ENCODE peak calls at places on chromosomes 5 and 9, in eight cellular contexts. N is DND-41, G is fibroblast of pulmonary artery, R is tibial nerve, U is heart left ventricle, H is fibroblast of the aortic adventitia, J is left ventricle myocardium inferior, P is bronchial epithelial cell. W is an unnamed sample.

GRCh38 chr5:57749396-57749795 is 266.8 kb upstream of the ACTBL2 start:
- DNase-seq in N (no peak), G (peak; percentile 22), R (no peak), U (no peak), H (peak; percentile 56), J (no peak), P (no peak), W (no peak)

GRCh38 chr5:14737309-14737708 is 72.8 kb downstream of the OTULIN start:
- DNase-seq in N (no peak), G (no peak), R (no peak), U (no peak), H (no peak), J (no peak), P (no peak), W (no peak)

GRCh38 chr5:148984333-148984732 is 78.5 kb downstream of the SH3TC2 start:
- DNase-seq in N (no peak), G (peak; percentile 53), R (no peak), U (no peak), H (peak; percentile 39), J (no peak), P (peak; percentile 98), W (no peak)

GRCh38 chr5:33981408-33982171 is 2.9 kb downstream of the SLC45A2 start:
- DNase-seq in N (no peak), G (peak; percentile 44), R (no peak), U (no peak), H (peak; percentile 59), J (no peak), P (no peak), W (no peak)

GRCh38 chr5:150486402-150487198 is 21.3 kb upstream of the NDST1 start:
- DNase-seq in N (no peak), G (peak; percentile 48), R (peak; percentile 48), U (peak; percentile 75), H (peak; percentile 52), J (peak; percentile 53), P (peak; percentile 48), W (peak; percentile 71)

GRCh38 chr9:5479994-5480694 is 29.8 kb downstream of the CD274 start:
- DNase-seq in N (no peak), G (no peak), R (no peak), U (no peak), H (no peak), J (no peak), P (no peak), W (peak; percentile 59)

GRCh38 chr9:135304886-135305285 is 174.7 kb upstream of the PPP1R26 start:
- DNase-seq in N (no peak), G (no peak), R (no peak), U (no peak), H (no peak), J (no peak), P (no peak), W (no peak)

GRCh38 chr5:172178301-172179031 is 9.6 kb downstream of the STK10 start:
- DNase-seq in N (no peak), G (no peak), R (no peak), U (no peak), H (no peak), J (no peak), P (no peak), W (peak; percentile 79)

GRCh38 chr5:94347130-94347529 is 271.3 kb downstream of the KIAA0825 start:
- DNase-seq in N (no peak), G (no peak), R (no peak), U (peak; percentile 44), H (no peak), J (peak; percentile 17), P (no peak), W (no peak)

GRCh38 chr5:123670981-123671557 is 159.1 kb downstream of the CSNK1G3 start:
- DNase-seq in N (peak; percentile 49), G (peak; percentile 65), R (peak; percentile 48), U (peak; percentile 33), H (peak; percentile 68), J (no peak), P (peak; percentile 44), W (peak; percentile 66)

GRCh38 chr9:1875921-1876448 is 139.2 kb upstream of the SMARCA2 start:
- DNase-seq in N (no peak), G (no peak), R (no peak), U (no peak), H (no peak), J (no peak), P (no peak), W (peak; percentile 98)

GRCh38 chr5:143054480-143054941 is 284.3 kb downstream of the ARHGAP26 start:
- DNase-seq in N (no peak), G (peak; percentile 50), R (no peak), U (no peak), H (no peak), J (no peak), P (peak; percentile 49), W (peak; percentile 91)

GRCh38 chr5:181133610-181134231 is 2.8 kb upstream of the OR2V1 start:
- DNase-seq in N (no peak), G (peak; percentile 62), R (peak; percentile 55), U (peak; percentile 63), H (peak; percentile 62), J (peak; percentile 80), P (peak; percentile 72), W (peak; percentile 33)

GRCh38 chr9:19379697-19380046 is 364 bp downstream of the RPS6 start:
- DNase-seq in N (no peak), G (peak; percentile 35), R (peak; percentile 18), U (no peak), H (no peak), J (no peak), P (no peak), W (peak; percentile 54)

GRCh38 chr9:127569819-127570401 is 42.2 kb upstream of the STXBP1 start:
- DNase-seq in N (no peak), G (peak; percentile 24), R (no peak), U (no peak), H (no peak), J (no peak), P (peak; percentile 71), W (peak; percentile 54)

GRCh38 chr9:92468206-92468605 is 14.1 kb downstream of the ASPN start:
- DNase-seq in N (no peak), G (no peak), R (no peak), U (no peak), H (no peak), J (no peak), P (peak; percentile 75), W (no peak)

GRCh38 chr5:112975721-112976431 is 722 bp upstream of the DCP2 start:
- DNase-seq in N (no peak), G (no peak), R (no peak), U (no peak), H (no peak), J (no peak), P (no peak), W (no peak)

GRCh38 chr9:129333613-129333960 is 155.5 kb upstream of the IER5L start:
- DNase-seq in N (no peak), G (no peak), R (no peak), U (no peak), H (no peak), J (no peak), P (no peak), W (no peak)

GRCh38 chr9:114287001-114287762 is 35.7 kb upstream of the ORM1 start:
- DNase-seq in N (no peak), G (no peak), R (peak; percentile 5), U (peak; percentile 16), H (no peak), J (peak; percentile 8), P (no peak), W (no peak)

GRCh38 chr5:146794326-146795029 is 84.1 kb downstream of the PPP2R2B start:
- DNase-seq in N (no peak), G (no peak), R (no peak), U (no peak), H (no peak), J (no peak), P (no peak), W (no peak)

GRCh38 chr9:99387416-99387815 is 165.3 kb downstream of the SEC61B start:
- DNase-seq in N (no peak), G (no peak), R (no peak), U (no peak), H (no peak), J (no peak), P (no peak), W (no peak)

GRCh38 chr5:72106922-72107873 is at the start of gene MAP1B:
- DNase-seq in N (no peak), G (peak; percentile 74), R (peak; percentile 40), U (peak; percentile 75), H (peak; percentile 64), J (peak; percentile 64), P (no peak), W (no peak)

GRCh38 chr9:137674307-137675305 is 55.8 kb downstream of the EHMT1 start:
- DNase-seq in N (no peak), G (no peak), R (no peak), U (no peak), H (no peak), J (no peak), P (no peak), W (no peak)
- H3K4me3 ChIP-seq in N (no peak overlapping the region), G (no peak overlapping the region), R (no peak overlapping the region), U (no peak overlapping the region), H (no peak overlapping the region), J (peak overlapping the region; percentile 17), P (no peak overlapping the region), W (no peak overlapping the region)

DNA sequence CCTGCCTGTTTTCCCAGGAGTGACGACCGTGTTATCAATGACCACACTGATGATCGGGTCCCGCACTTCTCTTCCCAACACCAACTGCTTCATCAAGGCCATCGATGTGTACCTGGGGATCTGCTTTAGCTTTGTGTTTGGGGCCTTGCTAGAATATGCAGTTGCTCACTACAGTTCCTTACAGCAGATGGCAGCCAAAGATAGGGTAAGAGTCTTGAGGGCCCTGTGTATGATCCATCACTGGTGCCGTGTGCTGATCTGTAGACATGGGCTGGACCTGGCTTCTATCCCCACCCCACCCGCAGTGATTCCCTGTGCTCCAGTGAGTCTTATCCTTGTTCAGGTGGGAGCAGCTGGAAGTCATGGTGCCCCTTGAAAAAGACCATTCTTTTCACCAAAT is 26.0 kb downstream of the GABRP start:
- DNase-seq in N (no peak), G (peak; percentile 72), R (no peak), U (no peak), H (peak; percentile 32), J (no peak), P (peak; percentile 61), W (peak; percentile 35)
- TF ChIP-seq CTCF in N (peak; percentile 23), G (peak; percentile 56), R (no peak), U (peak; percentile 25), H (peak; percentile 28), J (peak; percentile 31), P (peak; percentile 77), W (peak; percentile 25)

DNA sequence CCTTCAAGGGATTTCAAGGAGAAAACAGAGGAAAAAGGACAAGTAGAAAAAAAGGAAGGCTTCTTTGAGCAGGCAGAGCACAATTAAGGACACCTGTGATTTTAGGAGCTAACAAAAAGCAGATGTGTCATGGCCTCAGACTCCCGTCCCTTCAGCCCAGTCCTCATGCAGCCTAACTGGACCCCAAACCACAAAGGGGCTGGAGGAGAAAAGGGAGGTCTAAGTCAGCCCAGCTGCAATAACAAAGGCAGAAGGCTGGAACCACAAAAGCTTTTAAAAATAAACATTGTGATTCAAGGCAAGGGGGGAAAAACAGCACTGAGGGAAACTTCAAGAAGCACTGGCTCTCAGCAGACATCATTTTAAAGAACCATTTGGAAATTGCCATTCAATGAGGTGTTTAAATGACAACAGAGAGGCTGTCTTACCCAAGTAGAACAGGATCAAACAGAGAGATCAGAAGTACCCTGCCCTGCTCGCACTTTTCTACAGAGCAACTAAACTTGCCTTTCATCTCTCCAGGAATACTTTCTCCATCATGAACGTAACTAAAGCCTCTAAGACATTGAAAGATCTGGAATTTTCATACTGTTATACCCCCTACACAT is 89.3 kb downstream of the SEMA5A start:
- DNase-seq in N (no peak), G (peak; percentile 19), R (no peak), U (no peak), H (peak; percentile 74), J (no peak), P (no peak), W (no peak)
- H3K4me3 ChIP-seq in N (no peak overlapping the region), G (no peak overlapping the region), R (no peak overlapping the region), U (no peak overlapping the region), H (no peak overlapping the region), J (no peak overlapping the region), P (no peak overlapping the region), W (no peak overlapping the region)

GRCh38 chr5:179495906-179496455 is 54.4 kb upstream of the RUFY1 start:
- DNase-seq in N (no peak), G (no peak), R (no peak), U (no peak), H (no peak), J (no peak), P (no peak), W (no peak)
- TF ChIP-seq CTCF in N (peak; percentile 29), G (no peak), R (no peak), U (no peak), H (no peak), J (no peak), P (no peak), W (peak; percentile 20)